ENCODE peak calls at places on chromosomes 16 and 17, in ten cellular contexts. Q is iris pigment epithelial cell; T is prostate gland; A is stimulated activated CD8-positive, alpha-beta memory T cell treated with anti-CD3 and anti-CD28 coated beads, Interleukin-4, amount 100 ng/mL, for 48 hours; E is cardiac fibroblast; O is T-helper 17 cell; I is kidney tubule cell; D is CD4-positive, CD25-positive, alpha-beta regulatory T cell; S is stimulated activated CD4-positive, alpha-beta T cell treated with anti-CD3 and anti-CD28 coated beads, Interleukin-4, amount 100 ng/mL, for 24 hours; Z is GM19239. P is an unnamed sample.

GRCh38 chr16:87017388-87018012 is 299.7 kb downstream of the C16orf95 start:
- DNase-seq in T (no peak), E (peak), Z (no peak), A (no peak), Q (peak), O (no peak), S (no peak), D (no peak), I (peak), P (no peak)

GRCh38 chr16:82773018-82773417 is 146.2 kb downstream of the CDH13 start:
- DNase-seq in T (no peak), A (no peak), O (no peak), I (no peak), Z (no peak), D (no peak), E (no peak), S (no peak), Q (no peak), P (no peak)

GRCh38 chr17:55433629-55434422 is 12.2 kb upstream of the MMD start:
- DNase-seq in D (no peak), T (peak), Q (peak), Z (no peak), A (no peak), S (no peak), E (peak), I (peak), O (no peak), P (no peak)

GRCh38 chr17:76007850-76008165 is 7.2 kb downstream of the CDK3 start:
- DNase-seq in S (no peak), D (no peak), Q (no peak), I (no peak), A (no peak), E (no peak), T (no peak), O (no peak), Z (no peak), P (no peak)

GRCh38 chr16:8588703-8589292 is 1.5 kb downstream of the TMEM114 start:
- DNase-seq in S (no peak), E (no peak), Q (no peak), I (no peak), Z (no peak), D (no peak), O (no peak), A (no peak), T (no peak), P (no peak)

GRCh38 chr17:27346228-27346899 is 52.5 kb downstream of the WSB1 start:
- DNase-seq in Q (no peak), T (no peak), D (no peak), E (peak), A (no peak), I (no peak), S (no peak), Z (no peak), O (no peak), P (no peak)

GRCh38 chr17:50354198-50354597 is 8.3 kb downstream of the XYLT2 start:
- DNase-seq in E (no peak), Q (no peak), O (no peak), T (no peak), Z (no peak), A (no peak), D (no peak), I (no peak), S (no peak), P (peak)

GRCh38 chr16:57266531-57267268 is 17.8 kb downstream of the PLLP start:
- DNase-seq in T (peak), A (no peak), S (peak), E (no peak), O (no peak), D (peak), Z (no peak), I (peak), Q (no peak), P (peak)

GRCh38 chr16:984106-984505 is 2.5 kb downstream of the SOX8 start:
- DNase-seq in E (no peak), O (no peak), Z (no peak), I (no peak), T (no peak), A (no peak), S (no peak), Q (no peak), D (no peak), P (no peak)

GRCh38 chr17:82263641-82264040 is 9.9 kb downstream of the CSNK1D start:
- DNase-seq in I (no peak), Q (no peak), S (no peak), Z (no peak), D (no peak), O (no peak), T (no peak), E (no peak), A (no peak), P (no peak)

GRCh38 chr17:76826290-76827138 is 41.7 kb upstream of the MGAT5B start:
- DNase-seq in A (no peak), Q (peak), I (peak), O (no peak), T (no peak), D (no peak), E (no peak), Z (no peak), S (no peak), P (no peak)

GRCh38 chr17:48728232-48729231 is at the start of gene HOXB13:
- DNase-seq in Z (no peak), T (peak), O (no peak), I (peak), S (peak), A (peak), Q (peak), D (peak), E (peak), P (peak)

GRCh38 chr17:41775394-41776226 is 10.9 kb downstream of the JUP start:
- DNase-seq in I (peak), D (no peak), T (no peak), S (no peak), A (no peak), O (no peak), E (no peak), Q (no peak), Z (no peak), P (no peak)

GRCh38 chr17:73784015-73784603 is 139.9 kb upstream of the SDK2 start:
- DNase-seq in E (no peak), S (no peak), D (no peak), Z (no peak), O (no peak), Q (no peak), T (no peak), I (no peak), A (no peak), P (no peak)

GRCh38 chr16:2428051-2428786 is 1.0 kb upstream of the CCNF start:
- DNase-seq in A (no peak), Z (peak), T (peak), O (no peak), E (peak), I (peak), D (no peak), Q (peak), S (no peak), P (no peak)

GRCh38 chr17:81012574-81013447 is 21.2 kb downstream of the CHMP6 start:
- DNase-seq in O (no peak), Z (no peak), I (no peak), E (no peak), S (no peak), A (no peak), Q (no peak), T (no peak), D (no peak), P (no peak)

GRCh38 chr17:66779186-66779585 is 55.7 kb upstream of the CACNG5 start:
- DNase-seq in A (no peak), O (no peak), I (no peak), S (no peak), D (no peak), T (no peak), Z (no peak), E (no peak), Q (no peak), P (no peak)

GRCh38 chr17:45081046-45081703 is 20.1 kb downstream of the NMT1 start:
- DNase-seq in S (no peak), T (no peak), D (no peak), Z (no peak), Q (no peak), A (no peak), O (no peak), I (no peak), E (peak), P (no peak)

GRCh38 chr16:84907046-84907445 is 87.3 kb downstream of the CRISPLD2 start:
- DNase-seq in I (no peak), S (no peak), Q (no peak), O (no peak), Z (no peak), T (no peak), A (no peak), E (no peak), D (no peak), P (no peak)

GRCh38 chr16:10308305-10309193 is 77.3 kb upstream of the ATF7IP2 start:
- DNase-seq in I (no peak), D (no peak), T (peak), Z (no peak), A (no peak), S (no peak), O (no peak), E (no peak), Q (peak), P (no peak)

GRCh38 chr17:77859035-77859360 is 99.5 kb upstream of the TNRC6C start:
- DNase-seq in Q (no peak), S (no peak), I (no peak), E (no peak), Z (no peak), O (no peak), A (no peak), T (no peak), D (no peak), P (no peak)